ENCODE peak calls at places on chromosomes 5 and 9, in six cellular contexts. D is A549, K is cardiac fibroblast, G is lower leg skin, J is AG10803, W is type B pancreatic cell. T is an unnamed sample.

GRCh38 chr9:20479419-20480155 is 142.7 kb downstream of the MLLT3 start:
- DNase-seq in D (no peak), K (peak; percentile 75), G (no peak), J (peak; percentile 3), W (no peak), T (no peak)

GRCh38 chr9:135770203-135770535 is 68.2 kb downstream of the KCNT1 start:
- DNase-seq in D (no peak), K (no peak), G (no peak), J (no peak), W (no peak), T (no peak)

GRCh38 chr5:87844866-87845265 is 423.8 kb downstream of the TMEM161B start:
- DNase-seq in D (no peak), K (no peak), G (no peak), J (no peak), W (no peak), T (no peak)

GRCh38 chr9:134325096-134325812 is 1.0 kb upstream of the RXRA start:
- DNase-seq in D (peak; percentile 39), K (peak; percentile 50), G (no peak), J (peak; percentile 53), W (no peak), T (no peak)

GRCh38 chr5:157343842-157344790 is 78.2 kb downstream of the CYFIP2 start:
- DNase-seq in D (no peak), K (no peak), G (peak; percentile 34), J (peak; percentile 19), W (no peak), T (no peak)

GRCh38 chr9:116812231-116813028 is 125.3 kb downstream of the TRIM32 start:
- DNase-seq in D (no peak), K (peak; percentile 1), G (no peak), J (no peak), W (no peak), T (no peak)

GRCh38 chr9:134395727-134396257 is 69.5 kb downstream of the RXRA start:
- DNase-seq in D (no peak), K (no peak), G (no peak), J (no peak), W (no peak), T (no peak)

GRCh38 chr5:2096827-2097226 is 214.1 kb upstream of the IRX4 start:
- DNase-seq in D (no peak), K (no peak), G (peak; percentile 71), J (no peak), W (no peak), T (no peak)

GRCh38 chr5:140190868-140191209 is 15.9 kb downstream of the CYSTM1 start:
- DNase-seq in D (no peak), K (no peak), G (no peak), J (no peak), W (no peak), T (no peak)

GRCh38 chr5:34499001-34499734 is 157.0 kb upstream of the RAI14 start:
- DNase-seq in D (peak; percentile 31), K (peak; percentile 89), G (no peak), J (peak; percentile 82), W (no peak), T (no peak)

GRCh38 chr9:87465791-87466190 is 31.9 kb upstream of the DAPK1 start:
- DNase-seq in D (no peak), K (no peak), G (no peak), J (no peak), W (no peak), T (no peak)

GRCh38 chr5:52544738-52545137 is 243.0 kb upstream of the ITGA1 start:
- DNase-seq in D (no peak), K (no peak), G (no peak), J (no peak), W (no peak), T (no peak)

DNA sequence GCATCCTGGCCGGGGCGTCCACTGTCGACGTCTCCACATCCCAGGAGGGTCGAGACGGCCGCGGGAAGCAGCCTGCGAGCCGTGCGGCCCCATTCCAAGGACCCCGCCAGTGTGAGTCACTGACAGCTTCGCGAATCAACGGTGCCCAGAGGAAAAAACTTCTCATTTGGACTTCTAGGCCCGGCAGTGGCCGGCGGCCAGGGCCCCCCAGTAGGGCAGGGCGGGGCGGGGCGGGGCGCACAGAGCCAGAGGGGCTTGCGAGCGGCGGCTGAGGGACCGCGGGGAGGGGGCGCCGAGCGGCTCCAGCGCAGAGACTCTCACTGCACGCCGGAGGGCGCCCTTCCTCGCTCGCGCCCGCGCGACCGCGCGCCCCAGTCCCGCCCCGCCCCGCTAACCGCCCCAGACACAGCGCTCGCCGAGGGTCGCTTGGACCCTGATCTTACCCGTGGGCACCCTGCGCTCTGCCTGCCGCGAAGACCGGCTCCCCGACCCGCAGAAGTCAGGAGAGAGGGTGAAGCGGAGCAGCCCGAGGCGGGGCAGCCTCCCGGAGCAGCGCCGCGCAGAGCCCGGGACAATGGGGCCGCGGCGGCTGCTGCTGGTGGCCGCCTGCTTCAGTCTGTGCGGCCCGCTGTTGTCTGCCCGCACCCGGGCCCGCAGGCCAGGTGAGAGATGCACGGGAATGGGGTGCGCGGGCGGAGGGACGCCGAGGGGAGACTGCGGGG is at the start of gene F2R:
- DNase-seq in D (peak; percentile 69), K (peak; percentile 82), G (peak; percentile 90), J (peak; percentile 12), W (peak; percentile 80), T (peak; percentile 87)
- TF ChIP-seq CTCF in D (peak; percentile 81), K (peak; percentile 32), G (no peak), J (peak; percentile 28), W (peak; percentile 75), T (peak; percentile 86)

GRCh38 chr5:167851416-167851815 is 440.0 kb upstream of the WWC1 start:
- DNase-seq in D (no peak), K (no peak), G (no peak), J (peak; percentile 38), W (no peak), T (no peak)
- TF ChIP-seq CTCF in D (no peak), K (no peak), G (no peak), J (no peak), W (no peak), T (no peak)

GRCh38 chr5:173175523-173175922 is 31.2 kb downstream of the BNIP1 start:
- DNase-seq in D (no peak), K (no peak), G (no peak), J (no peak), W (no peak), T (no peak)

GRCh38 chr5:173172166-173172565 is 27.8 kb downstream of the BNIP1 start:
- DNase-seq in D (no peak), K (no peak), G (no peak), J (no peak), W (no peak), T (no peak)
- TF ChIP-seq CTCF in D (no peak), K (no peak), G (no peak), J (no peak), W (no peak), T (no peak)

GRCh38 chr5:109689740-109690455 is at the start of gene MAN2A1:
- DNase-seq in D (peak; percentile 71), K (peak; percentile 76), G (peak; percentile 89), J (peak; percentile 71), W (peak; percentile 85), T (peak; percentile 88)
- TF ChIP-seq CTCF in D (no peak), K (peak; percentile 0), G (no peak), J (no peak), W (peak; percentile 12), T (no peak)

GRCh38 chr5:148708854-148709253 is 54.5 kb upstream of the HTR4 start:
- DNase-seq in D (no peak), K (no peak), G (no peak), J (no peak), W (no peak), T (no peak)
- TF ChIP-seq CTCF in D (no peak), K (no peak), G (no peak), J (no peak), W (no peak), T (no peak)

GRCh38 chr9:90774682-90775081 is 26.9 kb upstream of the SYK start:
- DNase-seq in D (no peak), K (no peak), G (no peak), J (no peak), W (no peak), T (no peak)
- TF ChIP-seq CTCF in D (no peak), K (no peak), G (no peak), J (no peak), W (no peak), T (no peak)

GRCh38 chr9:5428794-5429528 is 8.8 kb downstream of the PLGRKT start:
- DNase-seq in D (no peak), K (no peak), G (no peak), J (no peak), W (no peak), T (no peak)
- TF ChIP-seq CTCF in D (no peak), K (no peak), G (no peak), J (no peak), W (no peak), T (peak; percentile 12)

GRCh38 chr5:10229306-10230048 is 20.2 kb downstream of the ATPSCKMT start:
- DNase-seq in D (no peak), K (peak; percentile 90), G (no peak), J (peak; percentile 70), W (no peak), T (peak; percentile 54)
- TF ChIP-seq CTCF in D (no peak), K (peak; percentile 36), G (no peak), J (peak; percentile 43), W (peak; percentile 32), T (peak; percentile 32)

DNA sequence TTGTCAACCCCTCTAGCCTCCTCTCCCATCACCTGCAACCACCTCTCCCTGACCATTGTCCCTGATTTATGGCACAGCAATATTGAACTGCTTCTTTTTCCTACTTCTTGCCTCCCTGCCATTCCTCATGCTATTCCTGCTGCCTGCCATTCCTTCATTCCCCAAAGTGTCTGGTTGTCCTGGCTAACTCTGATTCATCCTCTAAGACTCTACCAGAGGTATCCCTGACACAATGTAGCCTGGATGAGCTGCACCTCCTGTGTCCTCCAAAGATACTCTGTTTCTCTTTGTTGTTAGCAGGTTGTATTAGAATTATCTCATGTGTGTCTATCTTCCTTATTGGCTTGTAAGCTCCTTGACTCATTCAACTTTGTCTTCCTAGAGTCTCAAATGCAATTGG is 53.5 kb upstream of the PTPN3 start:
- DNase-seq in D (no peak), K (no peak), G (no peak), J (no peak), W (no peak), T (no peak)
- TF ChIP-seq CTCF in D (no peak), K (no peak), G (no peak), J (no peak), W (no peak), T (no peak)

GRCh38 chr5:102453716-102454115 is 45.1 kb downstream of the SLCO6A1 start:
- DNase-seq in D (no peak), K (peak; percentile 1), G (no peak), J (no peak), W (no peak), T (no peak)

GRCh38 chr5:102451082-102451481 is 47.7 kb downstream of the SLCO6A1 start:
- DNase-seq in D (no peak), K (no peak), G (no peak), J (no peak), W (no peak), T (no peak)

GRCh38 chr5:102450313-102450990 is 48.3 kb downstream of the SLCO6A1 start:
- DNase-seq in D (peak; percentile 3), K (peak; percentile 30), G (peak; percentile 54), J (no peak), W (no peak), T (no peak)
- TF ChIP-seq CTCF in D (no peak), K (peak; percentile 28), G (no peak), J (peak; percentile 5), W (peak; percentile 25), T (no peak)

T was measured in osteocyte.